ENCODE peak calls at places on chromosomes 12 and 14, in six cellular contexts. One of them, this sample, is unnamed.

GRCh38 chr12:132186208-132186856 is 42.1 kb downstream of the NOC4L start:
- ATAC-seq in lower lobe of right lung: no peak
- ATAC-seq in lung: no peak
- ATAC-seq in activated T-cell treated with anti-CD3 and anti-CD28 coated beads, Interleukin-2, amount 50 U/mL, for 72 hours: no peak
- ATAC-seq in naive thymus-derived CD8-positive, alpha-beta T cell: no peak
- ATAC-seq in activated CD4-positive, CD25-positive, alpha-beta regulatory T cell treated with anti-CD3 and anti-CD28 coated beads, Interleukin-2, amount 50 U/mL, for 24 hours: no peak
- ATAC-seq in this sample: no peak

GRCh38 chr12:59678759-59679411 is 83.1 kb downstream of the SLC16A7 start:
- ATAC-seq in lower lobe of right lung: no peak
- ATAC-seq in lung: no peak
- ATAC-seq in activated T-cell treated with anti-CD3 and anti-CD28 coated beads, Interleukin-2, amount 50 U/mL, for 72 hours: no peak
- ATAC-seq in naive thymus-derived CD8-positive, alpha-beta T cell: no peak
- ATAC-seq in activated CD4-positive, CD25-positive, alpha-beta regulatory T cell treated with anti-CD3 and anti-CD28 coated beads, Interleukin-2, amount 50 U/mL, for 24 hours: no peak
- ATAC-seq in this sample: no peak

GRCh38 chr14:20564501-20564997 is 3.7 kb upstream of the RNASE9 start:
- ATAC-seq in lower lobe of right lung: no peak
- ATAC-seq in lung: no peak
- ATAC-seq in activated T-cell treated with anti-CD3 and anti-CD28 coated beads, Interleukin-2, amount 50 U/mL, for 72 hours: no peak
- ATAC-seq in naive thymus-derived CD8-positive, alpha-beta T cell: no peak
- ATAC-seq in activated CD4-positive, CD25-positive, alpha-beta regulatory T cell treated with anti-CD3 and anti-CD28 coated beads, Interleukin-2, amount 50 U/mL, for 24 hours: no peak
- ATAC-seq in this sample: no peak

GRCh38 chr12:14148489-14149240 is 167.3 kb upstream of the GRIN2B start:
- ATAC-seq in lower lobe of right lung: no peak
- ATAC-seq in lung: no peak
- ATAC-seq in activated T-cell treated with anti-CD3 and anti-CD28 coated beads, Interleukin-2, amount 50 U/mL, for 72 hours: no peak
- ATAC-seq in naive thymus-derived CD8-positive, alpha-beta T cell: no peak
- ATAC-seq in activated CD4-positive, CD25-positive, alpha-beta regulatory T cell treated with anti-CD3 and anti-CD28 coated beads, Interleukin-2, amount 50 U/mL, for 24 hours: no peak
- ATAC-seq in this sample: no peak

GRCh38 chr14:56108057-56108456 is 10.2 kb upstream of the PELI2 start:
- ATAC-seq in lower lobe of right lung: no peak
- ATAC-seq in lung: no peak
- ATAC-seq in activated T-cell treated with anti-CD3 and anti-CD28 coated beads, Interleukin-2, amount 50 U/mL, for 72 hours: no peak
- ATAC-seq in naive thymus-derived CD8-positive, alpha-beta T cell: no peak
- ATAC-seq in activated CD4-positive, CD25-positive, alpha-beta regulatory T cell treated with anti-CD3 and anti-CD28 coated beads, Interleukin-2, amount 50 U/mL, for 24 hours: no peak
- ATAC-seq in this sample: no peak

GRCh38 chr12:16437281-16437816 is 89.9 kb downstream of the MGST1 start:
- ATAC-seq in lower lobe of right lung: peak
- ATAC-seq in lung: no peak
- ATAC-seq in activated T-cell treated with anti-CD3 and anti-CD28 coated beads, Interleukin-2, amount 50 U/mL, for 72 hours: no peak
- ATAC-seq in naive thymus-derived CD8-positive, alpha-beta T cell: no peak
- ATAC-seq in activated CD4-positive, CD25-positive, alpha-beta regulatory T cell treated with anti-CD3 and anti-CD28 coated beads, Interleukin-2, amount 50 U/mL, for 24 hours: no peak
- ATAC-seq in this sample: no peak

GRCh38 chr12:56955631-56956256 is 1.7 kb downstream of the RDH16 start:
- ATAC-seq in lower lobe of right lung: no peak
- ATAC-seq in lung: no peak
- ATAC-seq in activated T-cell treated with anti-CD3 and anti-CD28 coated beads, Interleukin-2, amount 50 U/mL, for 72 hours: no peak
- ATAC-seq in naive thymus-derived CD8-positive, alpha-beta T cell: no peak
- ATAC-seq in activated CD4-positive, CD25-positive, alpha-beta regulatory T cell treated with anti-CD3 and anti-CD28 coated beads, Interleukin-2, amount 50 U/mL, for 24 hours: no peak
- ATAC-seq in this sample: no peak

GRCh38 chr14:81343701-81344100 is 56.4 kb downstream of the STON2 start:
- ATAC-seq in lower lobe of right lung: no peak
- ATAC-seq in lung: no peak
- ATAC-seq in activated T-cell treated with anti-CD3 and anti-CD28 coated beads, Interleukin-2, amount 50 U/mL, for 72 hours: no peak
- ATAC-seq in naive thymus-derived CD8-positive, alpha-beta T cell: no peak
- ATAC-seq in activated CD4-positive, CD25-positive, alpha-beta regulatory T cell treated with anti-CD3 and anti-CD28 coated beads, Interleukin-2, amount 50 U/mL, for 24 hours: no peak
- ATAC-seq in this sample: no peak

This sample was measured in stimulated activated memory B cell treated with anti-CD40 and anti-IgM and Interleukin-4, amounts not matched to agents 10 μg/mL and 1 μg/mL and 100 μg/mL, for 72 hours.